ENCODE peak calls at places on chromosomes 11 and 22, in five cellular contexts. A is right cardiac atrium, K is psoas muscle, R is K562, H is stomach. Q is an unnamed sample.
A peak's percentile ranks its signal among the peaks of the same experiment; 100 is the strongest.

GRCh38 chr11:36333468-36333867 is 37.4 kb downstream of the PRR5L start:
- DNase-seq in A (no peak), K (no peak), R (no peak), H (no peak), Q (no peak)

GRCh38 chr11:79018371-79018849 is 422.4 kb downstream of the TENM4 start:
- DNase-seq in A (no peak), K (no peak), R (no peak), H (no peak), Q (no peak)

GRCh38 chr11:69398529-69399492 is 82.7 kb upstream of the LINC01488 start:
- DNase-seq in R (no peak), K (no peak), A (peak; percentile 64), H (no peak), Q (no peak)

GRCh38 chr11:132466983-132467382 is 1065.3 kb downstream of the OPCML start:
- DNase-seq in K (no peak), A (no peak), H (no peak), R (no peak), Q (no peak)

GRCh38 chr22:39242809-39243442 is 1.9 kb downstream of the PDGFB start:
- DNase-seq in H (peak; percentile 73), A (no peak), K (no peak), R (peak; percentile 51), Q (no peak)

GRCh38 chr11:133168016-133168415 is 364.3 kb downstream of the OPCML start:
- DNase-seq in A (no peak), H (no peak), K (no peak), R (no peak), Q (no peak)

GRCh38 chr22:47814474-47814873 is 1052.0 kb downstream of the TBC1D22A start:
- DNase-seq in K (no peak), R (no peak), H (no peak), A (no peak), Q (peak; percentile 79)

GRCh38 chr11:64742940-64743590 is 877 bp downstream of the RASGRP2 start:
- DNase-seq in H (peak; percentile 79), R (peak; percentile 91), K (peak; percentile 87), A (peak; percentile 94), Q (no peak)

GRCh38 chr22:41820447-41820846 is 12.5 kb upstream of the SREBF2 start:
- DNase-seq in K (no peak), A (no peak), R (no peak), H (no peak), Q (no peak)

GRCh38 chr11:5604896-5605295 is 8.5 kb downstream of the TRIM6 start:
- DNase-seq in H (no peak), R (no peak), K (no peak), A (no peak), Q (no peak)

GRCh38 chr22:43289976-43290663 is 53.1 kb downstream of the SCUBE1 start:
- DNase-seq in K (peak; percentile 54), A (peak; percentile 78), R (no peak), H (no peak), Q (no peak)

GRCh38 chr22:44821741-44822425 is 69.5 kb downstream of the ARHGAP8 start:
- DNase-seq in A (peak; percentile 10), K (no peak), R (no peak), H (no peak), Q (no peak)

GRCh38 chr22:33577862-33578411 is 342.3 kb downstream of the LARGE1 start:
- DNase-seq in H (no peak), A (no peak), K (no peak), R (no peak), Q (peak; percentile 5)

GRCh38 chr11:105911454-105911853 is 110.6 kb downstream of the MSANTD4 start:
- DNase-seq in K (no peak), H (no peak), R (no peak), A (no peak), Q (no peak)

GRCh38 chr11:64250875-64251721 is at the start of gene PLCB3:
- DNase-seq in H (peak; percentile 71), K (peak; percentile 55), R (peak; percentile 84), A (peak; percentile 85), Q (no peak)

GRCh38 chr11:70205049-70205725 is 2.1 kb downstream of the FADD start:
- DNase-seq in A (no peak), R (no peak), H (no peak), K (no peak), Q (no peak)

GRCh38 chr11:128884703-128885338 is 6.3 kb upstream of the KCNJ5 start:
- DNase-seq in A (peak; percentile 61), R (peak; percentile 64), K (no peak), H (peak; percentile 70), Q (no peak)

GRCh38 chr11:119721129-119722120 is 7.6 kb downstream of the NECTIN1 start:
- DNase-seq in H (no peak), K (no peak), R (peak; percentile 43), A (no peak), Q (no peak)

GRCh38 chr11:107050126-107050525 is 31.9 kb upstream of the GUCY1A2 start:
- DNase-seq in K (no peak), A (no peak), R (no peak), H (no peak), Q (no peak)

GRCh38 chr22:42001127-42001526 is 2.5 kb downstream of the WBP2NL start:
- DNase-seq in K (no peak), H (no peak), A (no peak), R (no peak), Q (no peak)

GRCh38 chr11:44946268-44946667 is 4.4 kb downstream of the TP53I11 start:
- DNase-seq in H (no peak), K (peak; percentile 92), R (no peak), A (peak; percentile 86), Q (peak; percentile 93)

GRCh38 chr11:26134481-26135355 is 197.2 kb upstream of the ANO3 start:
- DNase-seq in K (no peak), A (no peak), H (no peak), R (no peak), Q (no peak)

GRCh38 chr22:37669586-37669985 is 5.8 kb upstream of the LGALS1 start:
- DNase-seq in H (no peak), R (no peak), K (no peak), A (no peak), Q (no peak)

GRCh38 chr11:30504468-30504867 is 81.7 kb downstream of the MPPED2 start:
- DNase-seq in K (no peak), H (no peak), R (no peak), A (no peak), Q (no peak)
- H3K27ac ChIP-seq in K (no peak overlapping the region), H (no peak overlapping the region), R (no peak overlapping the region), A (no peak overlapping the region), Q (no peak overlapping the region)

GRCh38 chr22:20083891-20084546 is 4.0 kb downstream of the DGCR8 start:
- DNase-seq in A (no peak), R (no peak), K (no peak), H (no peak), Q (no peak)

GRCh38 chr22:20085651-20086050 is 5.6 kb downstream of the DGCR8 start:
- DNase-seq in H (no peak), A (no peak), R (no peak), K (no peak), Q (no peak)

GRCh38 chr22:20080776-20081654 is 974 bp downstream of the DGCR8 start:
- DNase-seq in R (peak; percentile 74), H (no peak), A (peak; percentile 80), K (no peak), Q (no peak)

GRCh38 chr22:20084547-20085413 is 4.7 kb downstream of the DGCR8 start:
- DNase-seq in A (no peak), R (peak; percentile 96), K (no peak), H (peak; percentile 52), Q (no peak)

DNA sequence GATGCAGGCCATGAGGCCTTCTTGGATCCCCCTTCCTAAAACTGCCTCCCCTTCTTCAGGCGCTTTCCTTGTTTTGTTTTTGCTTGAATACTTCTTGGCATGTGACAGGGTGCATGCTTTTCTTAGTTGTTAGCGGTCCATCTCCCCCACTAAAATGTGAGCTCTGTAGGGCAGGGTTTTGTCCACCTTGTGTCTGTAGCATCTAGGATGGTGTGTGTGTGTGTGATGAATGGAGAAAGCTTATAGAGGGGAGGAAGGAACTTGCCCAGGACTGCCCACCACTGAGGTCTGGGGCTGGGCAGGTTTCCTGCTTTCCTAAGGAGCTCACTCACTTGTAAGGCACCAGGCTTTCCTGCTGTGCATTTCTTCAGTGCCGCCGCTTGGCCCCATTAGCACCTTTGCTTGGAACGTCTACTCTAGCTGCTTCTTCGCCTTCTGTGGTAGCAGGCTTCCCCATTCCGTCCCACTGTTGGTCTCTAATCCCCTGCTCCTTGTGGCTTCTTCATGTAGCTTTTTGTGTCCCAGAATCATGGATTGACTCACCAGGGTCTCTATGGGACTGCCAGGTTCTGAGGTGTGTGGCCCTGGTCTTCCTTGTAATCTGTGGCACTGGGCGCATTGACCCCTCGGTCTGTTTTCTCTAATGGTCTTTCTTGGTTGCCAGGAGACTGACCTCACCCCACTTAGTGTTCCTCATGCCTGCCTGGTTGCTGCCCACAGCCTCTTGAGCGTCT is 3.3 kb downstream of the DGCR8 start:
- DNase-seq in K (no peak), R (no peak), A (no peak), H (no peak), Q (no peak)
- H3K27ac ChIP-seq in K (peak overlapping the region; percentile 20), R (peak overlapping the region; percentile 38), A (no peak overlapping the region), H (peak overlapping the region; percentile 36), Q (no peak overlapping the region)

DNA sequence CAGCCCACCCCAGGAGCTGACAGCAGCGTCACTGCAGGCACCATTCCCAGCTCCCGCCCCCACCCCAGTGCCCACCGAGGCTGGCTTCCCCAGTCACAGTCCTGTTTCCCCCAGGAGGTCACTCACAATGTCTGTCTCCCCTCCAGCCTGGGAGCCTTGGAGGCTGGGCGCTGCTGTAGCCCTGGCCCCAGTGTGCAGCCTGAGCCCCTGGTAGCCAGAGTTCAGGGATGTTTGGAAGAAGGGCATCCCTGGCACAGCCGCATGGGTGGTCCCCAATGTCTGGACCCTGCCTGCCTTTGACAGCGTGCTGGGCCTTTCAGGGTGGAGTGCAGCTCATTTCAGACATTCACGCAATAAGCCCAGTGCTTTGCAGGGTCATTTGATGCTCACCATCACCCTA is 4.3 kb downstream of the CAPN5 start:
- DNase-seq in K (no peak), A (peak; percentile 45), H (no peak), R (no peak), Q (no peak)
- H3K27ac ChIP-seq in K (no peak overlapping the region), A (no peak overlapping the region), H (peak overlapping the region; percentile 88), R (no peak overlapping the region), Q (no peak overlapping the region)

GRCh38 chr11:267491-267994 is 10.7 kb upstream of the NLRP6 start:
- DNase-seq in K (no peak), R (peak; percentile 68), A (peak; percentile 84), H (peak; percentile 60), Q (no peak)
- H3K27ac ChIP-seq in K (peak overlapping the region; percentile 23), R (peak overlapping the region; percentile 93), A (peak overlapping the region; percentile 32), H (peak overlapping the region; percentile 89), Q (peak overlapping the region; percentile 72)

GRCh38 chr11:100875521-100875869 is 188.4 kb downstream of the ARHGAP42 start:
- DNase-seq in K (no peak), H (no peak), R (no peak), A (peak; percentile 24), Q (no peak)

GRCh38 chr11:100876826-100877545 is 189.9 kb downstream of the ARHGAP42 start:
- DNase-seq in A (no peak), R (no peak), K (no peak), H (no peak), Q (no peak)

GRCh38 chr11:100874203-100874602 is 187.1 kb downstream of the ARHGAP42 start:
- DNase-seq in K (no peak), H (no peak), R (no peak), A (no peak), Q (no peak)

GRCh38 chr11:100882957-100883356 is 195.9 kb downstream of the ARHGAP42 start:
- DNase-seq in R (no peak), K (no peak), A (no peak), H (no peak), Q (no peak)

DNA sequence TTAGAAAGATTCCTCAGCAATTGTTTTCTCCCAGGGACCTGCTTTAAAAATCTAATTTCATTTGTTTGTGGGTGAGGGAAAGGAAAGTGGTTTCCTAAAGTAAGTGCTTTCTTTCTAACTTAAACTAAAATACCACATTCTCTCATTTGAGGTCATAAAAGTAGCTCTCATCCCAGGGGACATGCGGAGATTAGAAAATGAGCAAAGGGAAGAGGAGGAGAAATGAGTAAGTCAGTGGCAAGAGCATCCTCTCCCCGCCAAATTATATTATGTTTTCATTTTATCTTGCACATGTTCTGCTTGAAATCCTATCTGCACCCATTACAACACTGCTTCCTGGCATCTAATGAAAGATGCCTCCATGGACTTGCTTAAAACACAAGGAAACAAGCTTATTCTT is 191.4 kb downstream of the ARHGAP42 start:
- DNase-seq in H (no peak), A (no peak), R (no peak), K (no peak), Q (no peak)
- H3K27ac ChIP-seq in H (peak overlapping the region; percentile 6), A (no peak overlapping the region), R (no peak overlapping the region), K (peak overlapping the region; percentile 41), Q (peak overlapping the region; percentile 18)